ENCODE peak calls at places on chromosomes 12 and 14, in six cellular contexts. One of them, this sample, is unnamed.

GRCh38 chr14:71739273-71739990 is 192.8 kb upstream of the RGS6 start:
- DNase-seq in GM10248: no peak
- DNase-seq in stimulated activated effector memory CD8-positive, alpha-beta T cell treated with anti-CD3 and anti-CD28 coated beads, Interleukin-12 subunit alpha, Interleukin-12 subunit beta, amount 100 ng/mL, for 72 hours: no peak
- DNase-seq in NCI-H2029: no peak
- DNase-seq in anterior cingulate cortex: no peak
- DNase-seq in Calu3: peak
- DNase-seq in this sample: no peak

GRCh38 chr12:124764870-124765570 is 98.6 kb downstream of the SCARB1 start:
- DNase-seq in GM10248: no peak
- DNase-seq in stimulated activated effector memory CD8-positive, alpha-beta T cell treated with anti-CD3 and anti-CD28 coated beads, Interleukin-12 subunit alpha, Interleukin-12 subunit beta, amount 100 ng/mL, for 72 hours: no peak
- DNase-seq in NCI-H2029: no peak
- DNase-seq in anterior cingulate cortex: no peak
- DNase-seq in Calu3: no peak
- DNase-seq in this sample: no peak

GRCh38 chr14:77184396-77185092 is 2.9 kb downstream of the TMEM63C start:
- DNase-seq in GM10248: no peak
- DNase-seq in stimulated activated effector memory CD8-positive, alpha-beta T cell treated with anti-CD3 and anti-CD28 coated beads, Interleukin-12 subunit alpha, Interleukin-12 subunit beta, amount 100 ng/mL, for 72 hours: no peak
- DNase-seq in NCI-H2029: no peak
- DNase-seq in anterior cingulate cortex: no peak
- DNase-seq in Calu3: no peak
- DNase-seq in this sample: no peak

GRCh38 chr12:125198647-125199046 is 133.4 kb downstream of the AACS start:
- DNase-seq in GM10248: no peak
- DNase-seq in stimulated activated effector memory CD8-positive, alpha-beta T cell treated with anti-CD3 and anti-CD28 coated beads, Interleukin-12 subunit alpha, Interleukin-12 subunit beta, amount 100 ng/mL, for 72 hours: no peak
- DNase-seq in NCI-H2029: no peak
- DNase-seq in anterior cingulate cortex: no peak
- DNase-seq in Calu3: no peak
- DNase-seq in this sample: no peak

GRCh38 chr14:29716150-29716549 is 211.5 kb downstream of the PRKD1 start:
- DNase-seq in GM10248: no peak
- DNase-seq in stimulated activated effector memory CD8-positive, alpha-beta T cell treated with anti-CD3 and anti-CD28 coated beads, Interleukin-12 subunit alpha, Interleukin-12 subunit beta, amount 100 ng/mL, for 72 hours: no peak
- DNase-seq in NCI-H2029: no peak
- DNase-seq in anterior cingulate cortex: no peak
- DNase-seq in Calu3: no peak
- DNase-seq in this sample: no peak

GRCh38 chr12:105698047-105698446 is 367.6 kb downstream of the C12orf75 start:
- DNase-seq in GM10248: no peak
- DNase-seq in stimulated activated effector memory CD8-positive, alpha-beta T cell treated with anti-CD3 and anti-CD28 coated beads, Interleukin-12 subunit alpha, Interleukin-12 subunit beta, amount 100 ng/mL, for 72 hours: no peak
- DNase-seq in NCI-H2029: no peak
- DNase-seq in anterior cingulate cortex: no peak
- DNase-seq in Calu3: no peak
- DNase-seq in this sample: no peak

GRCh38 chr12:131311764-131312163 is 358.1 kb downstream of the ADGRD1 start:
- DNase-seq in GM10248: no peak
- DNase-seq in stimulated activated effector memory CD8-positive, alpha-beta T cell treated with anti-CD3 and anti-CD28 coated beads, Interleukin-12 subunit alpha, Interleukin-12 subunit beta, amount 100 ng/mL, for 72 hours: no peak
- DNase-seq in NCI-H2029: no peak
- DNase-seq in anterior cingulate cortex: no peak
- DNase-seq in Calu3: no peak
- DNase-seq in this sample: no peak

GRCh38 chr14:69317392-69317755 is 57.4 kb downstream of the GALNT16 start:
- DNase-seq in GM10248: no peak
- DNase-seq in stimulated activated effector memory CD8-positive, alpha-beta T cell treated with anti-CD3 and anti-CD28 coated beads, Interleukin-12 subunit alpha, Interleukin-12 subunit beta, amount 100 ng/mL, for 72 hours: no peak
- DNase-seq in NCI-H2029: no peak
- DNase-seq in anterior cingulate cortex: no peak
- DNase-seq in Calu3: no peak
- DNase-seq in this sample: no peak

GRCh38 chr12:10618338-10618987 is 5.1 kb upstream of the MAGOHB start:
- DNase-seq in GM10248: no peak
- DNase-seq in stimulated activated effector memory CD8-positive, alpha-beta T cell treated with anti-CD3 and anti-CD28 coated beads, Interleukin-12 subunit alpha, Interleukin-12 subunit beta, amount 100 ng/mL, for 72 hours: no peak
- DNase-seq in NCI-H2029: no peak
- DNase-seq in anterior cingulate cortex: no peak
- DNase-seq in Calu3: no peak
- DNase-seq in this sample: no peak

GRCh38 chr12:19801941-19802340 is 362.6 kb downstream of the AEBP2 start:
- DNase-seq in GM10248: no peak
- DNase-seq in stimulated activated effector memory CD8-positive, alpha-beta T cell treated with anti-CD3 and anti-CD28 coated beads, Interleukin-12 subunit alpha, Interleukin-12 subunit beta, amount 100 ng/mL, for 72 hours: no peak
- DNase-seq in NCI-H2029: no peak
- DNase-seq in anterior cingulate cortex: no peak
- DNase-seq in Calu3: no peak
- DNase-seq in this sample: no peak

This sample was measured in stimulated activated naive B cell treated with anti-CD40 and anti-IgM and Interleukin-4, amounts not matched to agents 10 μg/mL and 1 μg/mL and 100 μg/mL, for 72 hours.